ENCODE peak calls at places on chromosomes 12 and 14, in nine cellular contexts. G, A, S, D, X, O, Z, J and Q are unnamed samples.

GRCh38 chr12:8032242-8033152 is at the start of gene FOXJ2:
- DNase-seq in G (no peak), A (no peak), S (peak; percentile 84), D (peak; percentile 76), X (peak; percentile 70), O (peak; percentile 86), Z (peak; percentile 88), J (peak; percentile 75), Q (peak; percentile 16)

GRCh38 chr12:107635139-107635538 is 50.5 kb upstream of the PWP1 start:
- DNase-seq in G (no peak), A (peak; percentile 72), S (no peak), D (no peak), X (peak; percentile 64), O (no peak), Z (no peak), J (no peak), Q (peak; percentile 66)

GRCh38 chr12:93202688-93203087 is 175.0 kb upstream of the NUDT4 start:
- DNase-seq in G (no peak), A (no peak), S (no peak), D (no peak), X (no peak), O (no peak), Z (no peak), J (no peak), Q (no peak)

GRCh38 chr14:33343016-33343415 is 404.3 kb downstream of the NPAS3 start:
- DNase-seq in G (no peak), A (no peak), S (no peak), D (no peak), X (no peak), O (no peak), Z (no peak), J (no peak), Q (no peak)

GRCh38 chr12:24135158-24135850 is 185.8 kb upstream of the SOX5 start:
- DNase-seq in G (no peak), A (no peak), S (no peak), D (no peak), X (no peak), O (no peak), Z (no peak), J (no peak), Q (no peak)

GRCh38 chr12:85872497-85873091 is 1.5 kb upstream of the NTS start:
- DNase-seq in G (no peak), A (no peak), S (no peak), D (no peak), X (peak; percentile 66), O (no peak), Z (no peak), J (no peak), Q (no peak)

GRCh38 chr12:19575307-19576243 is 136.3 kb downstream of the AEBP2 start:
- DNase-seq in G (no peak), A (no peak), S (peak; percentile 69), D (no peak), X (no peak), O (peak; percentile 92), Z (peak; percentile 54), J (no peak), Q (no peak)

GRCh38 chr12:86411710-86412109 is 155.5 kb upstream of the MGAT4C start:
- DNase-seq in G (no peak), A (no peak), S (no peak), D (no peak), X (no peak), O (no peak), Z (no peak), J (no peak), Q (no peak)

GRCh38 chr12:34404377-34405285 is 382.3 kb downstream of the ALG10 start:
- DNase-seq in G (no peak), A (no peak), S (peak; percentile 7), D (no peak), X (no peak), O (peak; percentile 18), Z (peak; percentile 10), J (no peak), Q (no peak)

GRCh38 chr12:34403706-34404376 is 381.5 kb downstream of the ALG10 start:
- DNase-seq in G (peak; percentile 1), A (no peak), S (peak; percentile 21), D (no peak), X (no peak), O (peak; percentile 10), Z (peak; percentile 30), J (no peak), Q (no peak)

GRCh38 chr12:34406228-34406995 is 384.1 kb downstream of the ALG10 start:
- DNase-seq in G (peak; percentile 1), A (no peak), S (peak; percentile 10), D (no peak), X (no peak), O (peak; percentile 17), Z (peak; percentile 21), J (no peak), Q (no peak)

GRCh38 chr12:34407813-34408212 is 385.5 kb downstream of the ALG10 start:
- DNase-seq in G (no peak), A (no peak), S (no peak), D (no peak), X (no peak), O (no peak), Z (no peak), J (no peak), Q (no peak)

DNA sequence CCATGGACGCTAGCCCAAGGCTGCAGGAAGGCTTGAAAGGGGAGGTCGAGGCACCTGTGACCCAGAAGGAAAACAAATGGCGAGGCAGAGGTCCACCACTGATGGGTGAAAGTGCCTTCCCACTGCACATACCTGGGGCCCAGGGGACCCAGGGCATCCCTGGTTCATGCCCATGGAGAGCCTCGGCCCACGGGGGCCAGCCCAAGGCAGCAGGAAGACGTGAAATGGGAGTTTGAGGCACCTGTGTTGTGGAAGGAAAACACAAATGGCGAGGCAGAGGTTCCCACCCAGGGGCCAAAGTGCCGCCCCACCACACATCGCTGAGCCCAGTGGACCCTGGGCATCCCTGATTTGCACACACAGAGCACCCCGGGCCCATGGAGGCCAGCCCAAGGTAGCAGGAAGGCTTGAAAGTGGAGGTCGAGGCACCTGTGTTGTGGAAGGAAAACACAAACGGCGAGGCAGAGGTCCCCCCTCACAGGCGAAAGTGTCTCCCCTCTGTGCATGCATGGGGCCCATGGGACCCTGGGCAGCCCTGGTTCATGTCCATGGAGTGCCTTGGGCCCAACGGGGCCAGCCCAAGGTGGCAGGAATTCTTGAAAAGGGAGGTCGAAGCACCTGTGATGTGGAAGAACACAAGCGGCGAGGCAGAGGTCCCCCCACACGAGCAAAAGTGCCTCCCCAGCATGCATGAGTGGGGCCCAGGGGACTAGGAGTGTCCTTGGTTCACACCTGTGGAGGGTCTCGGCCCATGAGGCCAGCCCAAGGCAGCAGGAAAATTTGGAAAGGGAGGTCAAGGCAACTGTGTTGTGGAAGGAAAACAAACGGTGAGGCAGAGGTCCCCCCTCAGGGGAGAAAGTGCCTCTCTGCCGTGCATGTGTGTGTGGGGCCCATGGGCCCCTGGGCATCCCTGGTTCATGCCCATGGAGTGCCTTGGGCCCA is 383.3 kb downstream of the ALG10 start:
- DNase-seq in G (no peak), A (no peak), S (peak; percentile 17), D (no peak), X (no peak), O (peak; percentile 27), Z (peak; percentile 28), J (no peak), Q (no peak)
- H3K9me3 ChIP-seq in G (peaks cover 42% of the 10 kb centered on the region), A (peaks cover 85% of the 10 kb centered on the region), S (peaks cover 65% of the 10 kb centered on the region), D (peaks cover 79% of the 10 kb centered on the region), X (peaks cover 42% of the 10 kb centered on the region), O (no peaks in the 10 kb centered on the region), Z (no peaks in the 10 kb centered on the region), J (no peaks in the 10 kb centered on the region), Q (peaks cover 20% of the 10 kb centered on the region)

GRCh38 chr12:124345795-124346194 is 50.9 kb downstream of the RFLNA start:
- DNase-seq in G (no peak), A (no peak), S (no peak), D (no peak), X (no peak), O (no peak), Z (no peak), J (no peak), Q (no peak)

GRCh38 chr12:124344526-124344925 is 49.6 kb downstream of the RFLNA start:
- DNase-seq in G (no peak), A (no peak), S (no peak), D (no peak), X (no peak), O (no peak), Z (no peak), J (no peak), Q (no peak)

GRCh38 chr12:124347805-124348658 is 53.1 kb downstream of the RFLNA start:
- DNase-seq in G (no peak), A (no peak), S (no peak), D (no peak), X (no peak), O (no peak), Z (no peak), J (no peak), Q (no peak)

GRCh38 chr12:124347335-124347734 is 52.4 kb downstream of the RFLNA start:
- DNase-seq in G (no peak), A (no peak), S (no peak), D (no peak), X (no peak), O (no peak), Z (no peak), J (no peak), Q (no peak)

GRCh38 chr12:124346425-124347168 is 51.7 kb downstream of the RFLNA start:
- DNase-seq in G (no peak), A (no peak), S (no peak), D (no peak), X (no peak), O (no peak), Z (no peak), J (no peak), Q (no peak)
- H3K36me3 ChIP-seq in G (peaks cover 95% of the 10 kb centered on the region), A (peaks cover 42% of the 10 kb centered on the region), S (peaks cover 49% of the 10 kb centered on the region), D (peaks cover 73% of the 10 kb centered on the region), X (peaks cover 96% of the 10 kb centered on the region), O (no peaks in the 10 kb centered on the region), Z (peaks cover 8% of the 10 kb centered on the region), J (peaks cover 58% of the 10 kb centered on the region), Q (peaks cover 56% of the 10 kb centered on the region)

GRCh38 chr12:34400986-34401658 is 378.8 kb downstream of the ALG10 start:
- DNase-seq in G (no peak), A (no peak), S (peak; percentile 7), D (no peak), X (no peak), O (peak; percentile 9), Z (peak; percentile 19), J (no peak), Q (no peak)

GRCh38 chr12:34402228-34402898 is 380.1 kb downstream of the ALG10 start:
- DNase-seq in G (no peak), A (no peak), S (peak; percentile 4), D (no peak), X (no peak), O (peak; percentile 27), Z (peak; percentile 31), J (no peak), Q (no peak)

GRCh38 chr12:34401659-34402227 is 379.4 kb downstream of the ALG10 start:
- DNase-seq in G (no peak), A (no peak), S (no peak), D (no peak), X (no peak), O (peak; percentile 28), Z (peak; percentile 29), J (no peak), Q (no peak)

GRCh38 chr12:34402899-34403705 is 380.8 kb downstream of the ALG10 start:
- DNase-seq in G (no peak), A (no peak), S (peak; percentile 5), D (no peak), X (no peak), O (peak; percentile 24), Z (peak; percentile 32), J (no peak), Q (no peak)

DNA sequence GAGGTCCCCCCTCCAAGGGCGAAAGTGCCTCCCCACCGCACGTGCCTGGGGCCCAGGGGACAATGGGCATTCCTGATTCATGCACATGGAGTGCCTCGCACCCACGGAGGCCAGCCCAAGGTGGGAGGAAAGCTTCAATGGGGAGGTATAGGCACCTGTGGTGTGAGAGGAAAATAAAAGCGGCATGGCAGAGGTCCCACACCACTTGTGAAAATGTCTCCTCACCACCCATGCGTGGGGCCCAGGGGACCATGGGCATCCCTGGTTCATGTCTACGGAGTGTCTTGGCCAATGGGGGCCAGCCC is 384.7 kb downstream of the ALG10 start:
- DNase-seq in G (no peak), A (no peak), S (peak; percentile 1), D (no peak), X (no peak), O (peak; percentile 45), Z (no peak), J (no peak), Q (no peak)
- H3K9me3 ChIP-seq in G (peaks cover 45% of the 10 kb centered on the region), A (peaks cover 78% of the 10 kb centered on the region), S (peaks cover 79% of the 10 kb centered on the region), D (peaks cover 69% of the 10 kb centered on the region), X (peaks cover 56% of the 10 kb centered on the region), O (no peaks in the 10 kb centered on the region), Z (no peaks in the 10 kb centered on the region), J (no peaks in the 10 kb centered on the region), Q (peaks cover 17% of the 10 kb centered on the region)

GRCh38 chr12:53468286-53468685 is 16.4 kb downstream of the PCBP2 start:
- DNase-seq in G (no peak), A (no peak), S (no peak), D (no peak), X (no peak), O (no peak), Z (no peak), J (no peak), Q (no peak)
- H3K36me3 ChIP-seq in G (peaks cover 82% of the 10 kb centered on the region), A (peaks cover 86% of the 10 kb centered on the region), S (peaks cover 52% of the 10 kb centered on the region), D (peaks cover 97% of the 10 kb centered on the region), X (peaks cover 94% of the 10 kb centered on the region), O (no peaks in the 10 kb centered on the region), Z (peaks cover 25% of the 10 kb centered on the region), J (peaks cover 94% of the 10 kb centered on the region), Q (peaks cover 55% of the 10 kb centered on the region)